ENCODE peak calls at places on chromosomes 2 and 18, in five cellular contexts. E is HEK293T, S is HT1080, M is EL, V is hypothalamus. Z is an unnamed sample.
A peak's percentile ranks its signal among the peaks of the same experiment; 100 is the strongest.

GRCh38 chr2:201660293-201660895 is 17.1 kb upstream of the TMEM237 start:
- DNase-seq in S (no peak), V (no peak), M (no peak), E (no peak), Z (no peak)

GRCh38 chr18:67790527-67790926 is 274.0 kb upstream of the DSEL start:
- DNase-seq in S (no peak), M (no peak), E (no peak), V (no peak), Z (no peak)

GRCh38 chr2:38750011-38750792 is 959 bp downstream of the SRSF7 start:
- DNase-seq in E (peak; percentile 27), S (no peak), M (no peak), V (peak; percentile 72), Z (peak; percentile 49)

GRCh38 chr2:130375291-130376266 is 19.7 kb downstream of the PTPN18 start:
- DNase-seq in E (no peak), M (no peak), V (no peak), S (no peak), Z (no peak)

GRCh38 chr2:203376173-203376572 is 48.0 kb downstream of the ABI2 start:
- DNase-seq in S (no peak), V (no peak), M (no peak), E (no peak), Z (no peak)

GRCh38 chr2:53424902-53425301 is 342.7 kb upstream of the CHAC2 start:
- DNase-seq in M (no peak), V (no peak), S (no peak), E (no peak), Z (no peak)

GRCh38 chr2:150759531-150759930 is 272.1 kb upstream of the RND3 start:
- DNase-seq in V (no peak), S (no peak), E (no peak), M (no peak), Z (no peak)

GRCh38 chr2:10529611-10530010 is 81.5 kb upstream of the ODC1 start:
- DNase-seq in V (no peak), M (no peak), S (no peak), E (no peak), Z (no peak)

GRCh38 chr2:70964596-70965386 is 13.6 kb upstream of the ANKRD53 start:
- DNase-seq in M (peak; percentile 68), E (no peak), S (peak; percentile 28), V (peak; percentile 80), Z (peak; percentile 34)

GRCh38 chr2:215756351-215756731 is 257.0 kb downstream of the MREG start:
- DNase-seq in S (no peak), V (no peak), E (no peak), M (no peak), Z (no peak)

GRCh38 chr2:70904371-70905216 is 31.1 kb upstream of the ATP6V1B1 start:
- DNase-seq in M (no peak), E (no peak), V (no peak), S (no peak), Z (no peak)

GRCh38 chr2:113179446-113180045 is 5.8 kb downstream of the PSD4 start:
- DNase-seq in M (no peak), V (no peak), E (no peak), S (no peak), Z (no peak)

GRCh38 chr2:191103793-191104192 is 47.0 kb downstream of the STAT4 start:
- DNase-seq in S (peak; percentile 39), E (no peak), V (no peak), M (no peak), Z (no peak)

GRCh38 chr2:184336688-184337087 is 261.6 kb upstream of the ZNF804A start:
- DNase-seq in M (peak; percentile 6), V (no peak), E (no peak), S (peak; percentile 59), Z (no peak)

GRCh38 chr2:194867328-194867727 is 789.7 kb upstream of the SLC39A10 start:
- DNase-seq in E (no peak), S (peak; percentile 26), V (no peak), M (no peak), Z (peak; percentile 1)

GRCh38 chr2:15913146-15913545 is 27.2 kb upstream of the MYCN start:
- DNase-seq in V (no peak), S (no peak), M (no peak), E (no peak), Z (no peak)

GRCh38 chr18:2697184-2697583 is 41.7 kb downstream of the SMCHD1 start:
- DNase-seq in M (no peak), E (no peak), V (no peak), S (no peak), Z (no peak)

GRCh38 chr2:196217116-196217515 is 45.7 kb upstream of the STK17B start:
- DNase-seq in E (no peak), M (no peak), V (no peak), S (no peak), Z (no peak)

GRCh38 chr2:230090978-230091377 is 22.3 kb upstream of the SLC16A14 start:
- DNase-seq in V (no peak), S (no peak), E (no peak), M (no peak), Z (no peak)

GRCh38 chr18:3869848-3870247 is 419.9 kb downstream of the TGIF1 start:
- DNase-seq in S (peak; percentile 48), V (no peak), M (peak; percentile 62), E (peak; percentile 15), Z (peak; percentile 50)

GRCh38 chr2:120052597-120052996 is 39.7 kb downstream of the EPB41L5 start:
- DNase-seq in V (no peak), M (peak; percentile 72), S (no peak), E (no peak), Z (no peak)

GRCh38 chr2:28765316-28765715 is 13.7 kb downstream of the PPP1CB start:
- DNase-seq in S (no peak), M (peak; percentile 78), E (no peak), V (no peak), Z (no peak)

GRCh38 chr18:3675446-3675845 is 225.5 kb downstream of the TGIF1 start:
- DNase-seq in V (no peak), M (peak; percentile 55), S (peak; percentile 37), E (no peak), Z (peak; percentile 37)

GRCh38 chr2:119293254-119293653 is 69.6 kb downstream of the STEAP3 start:
- DNase-seq in M (peak; percentile 27), V (no peak), E (no peak), S (peak; percentile 45), Z (peak; percentile 30)

GRCh38 chr2:168459256-168459655 is 3.2 kb downstream of the CERS6 start:
- DNase-seq in V (no peak), S (no peak), M (no peak), E (no peak), Z (no peak)

GRCh38 chr2:215435261-215435808 is 533 bp downstream of the FN1 start:
- DNase-seq in E (peak; percentile 34), M (no peak), V (peak; percentile 26), S (peak; percentile 50), Z (no peak)

GRCh38 chr2:231627384-231628156 is 34.9 kb downstream of the TEX44 start:
- DNase-seq in V (no peak), S (no peak), E (no peak), M (no peak), Z (no peak)